ENCODE peak calls at places on chromosome 20, in seven cellular contexts. M, E, H, F, X, V and Q are unnamed samples.

GRCh38 chr20:50673146-50673830 is 18.1 kb downstream of the RIPOR3 start:
- DNase-seq in M (no peak), E (no peak), H (peak; percentile 71), F (no peak), X (no peak), V (no peak), Q (no peak)

GRCh38 chr20:7704021-7704420 is 236.2 kb downstream of the HAO1 start:
- DNase-seq in M (no peak), E (no peak), H (no peak), F (no peak), X (no peak), V (no peak), Q (no peak)

GRCh38 chr20:63021356-63022321 is 14.9 kb upstream of the BHLHE23 start:
- DNase-seq in M (no peak), E (peak; percentile 20), H (no peak), F (no peak), X (no peak), V (no peak), Q (no peak)

GRCh38 chr20:44946266-44946852 is 13.8 kb downstream of the TOMM34 start:
- DNase-seq in M (peak; percentile 26), E (no peak), H (peak; percentile 25), F (no peak), X (no peak), V (no peak), Q (no peak)

GRCh38 chr20:33475381-33476160 is 14.3 kb upstream of the CBFA2T2 start:
- DNase-seq in M (no peak), E (peak; percentile 48), H (no peak), F (no peak), X (no peak), V (no peak), Q (no peak)

GRCh38 chr20:46047821-46048220 is 18.8 kb downstream of the SLC12A5 start:
- DNase-seq in M (no peak), E (no peak), H (no peak), F (no peak), X (no peak), V (no peak), Q (no peak)

GRCh38 chr20:59082981-59083380 is 40.4 kb upstream of the PRELID3B start:
- DNase-seq in M (peak; percentile 77), E (no peak), H (no peak), F (peak; percentile 37), X (no peak), V (peak; percentile 97), Q (no peak)

GRCh38 chr20:58829531-58829941 is 21.2 kb downstream of the GNAS-AS1 start:
- DNase-seq in M (peak; percentile 4), E (no peak), H (no peak), F (no peak), X (no peak), V (no peak), Q (no peak)

GRCh38 chr20:9038791-9039190 is 30.1 kb upstream of the PLCB4 start:
- DNase-seq in M (peak; percentile 75), E (no peak), H (peak; percentile 61), F (no peak), X (no peak), V (no peak), Q (no peak)
- H2BK5ac ChIP-seq in M (peak overlapping the region; percentile 93), E (no peak overlapping the region), H (no peak overlapping the region), F (no peak overlapping the region), X (no peak overlapping the region), V (no peak overlapping the region), Q (no peak overlapping the region)

GRCh38 chr20:24314053-24314452 is 155.4 kb upstream of the SYNDIG1 start:
- DNase-seq in M (no peak), E (no peak), H (no peak), F (no peak), X (no peak), V (no peak), Q (no peak)

GRCh38 chr20:24305366-24305765 is 164.1 kb upstream of the SYNDIG1 start:
- DNase-seq in M (no peak), E (no peak), H (no peak), F (no peak), X (no peak), V (no peak), Q (no peak)

DNA sequence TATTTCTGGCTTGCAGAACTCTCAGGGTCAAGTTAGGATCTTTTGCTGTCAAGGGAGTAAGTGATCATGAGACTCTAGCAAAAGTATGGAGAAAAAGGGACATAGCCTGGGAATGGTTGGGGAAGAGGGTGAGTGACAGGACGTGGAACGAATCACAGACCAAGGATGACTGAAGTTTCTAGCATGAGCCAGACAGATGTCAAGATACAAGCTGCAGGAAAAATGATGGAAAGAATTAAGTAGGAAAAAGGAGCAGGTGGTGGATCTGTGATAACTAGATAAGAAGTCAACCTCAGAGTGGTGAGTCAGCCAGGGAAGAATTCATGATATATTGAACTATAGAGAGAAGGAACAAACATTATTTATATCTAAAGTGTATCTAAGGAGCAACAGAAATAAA is 159.8 kb upstream of the SYNDIG1 start:
- DNase-seq in M (peak; percentile 3), E (no peak), H (no peak), F (peak; percentile 29), X (no peak), V (peak; percentile 84), Q (no peak)
- H2BK5ac ChIP-seq in M (no peak overlapping the region), E (no peak overlapping the region), H (no peak overlapping the region), F (no peak overlapping the region), X (no peak overlapping the region), V (no peak overlapping the region), Q (no peak overlapping the region)

GRCh38 chr20:10110151-10110550 is 75.4 kb downstream of the ANKEF1 start:
- DNase-seq in M (peak; percentile 30), E (no peak), H (no peak), F (no peak), X (no peak), V (no peak), Q (no peak)

GRCh38 chr20:10114598-10114997 is 79.8 kb downstream of the ANKEF1 start:
- DNase-seq in M (no peak), E (no peak), H (no peak), F (no peak), X (no peak), V (no peak), Q (no peak)

GRCh38 chr20:10111144-10111771 is 76.5 kb downstream of the ANKEF1 start:
- DNase-seq in M (no peak), E (no peak), H (peak; percentile 7), F (no peak), X (no peak), V (no peak), Q (no peak)

GRCh38 chr20:10115021-10115420 is 80.2 kb downstream of the ANKEF1 start:
- DNase-seq in M (peak; percentile 79), E (no peak), H (peak; percentile 37), F (no peak), X (no peak), V (no peak), Q (no peak)

DNA sequence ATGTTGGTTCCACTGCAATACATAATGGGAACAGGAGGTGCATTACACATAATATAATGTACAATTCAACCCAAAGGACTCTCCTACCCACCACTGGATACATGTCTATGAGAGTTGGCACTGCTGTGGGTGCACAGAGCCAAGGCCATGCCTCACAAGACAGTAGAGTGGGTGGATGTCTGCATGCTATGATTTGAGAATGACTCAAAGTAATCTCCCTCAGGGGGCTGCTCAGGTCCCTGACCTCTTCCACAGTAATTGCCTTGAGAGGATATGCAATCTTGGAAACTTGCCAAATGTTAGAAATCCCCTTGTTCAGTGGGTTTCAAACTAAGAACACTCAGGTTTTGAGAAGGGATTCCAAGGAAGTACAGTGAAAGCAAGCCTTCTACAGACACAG is 79.0 kb downstream of the ANKEF1 start:
- DNase-seq in M (no peak), E (no peak), H (no peak), F (no peak), X (no peak), V (no peak), Q (no peak)
- H2BK5ac ChIP-seq in M (no peak overlapping the region), E (no peak overlapping the region), H (no peak overlapping the region), F (no peak overlapping the region), X (no peak overlapping the region), V (no peak overlapping the region), Q (no peak overlapping the region)

GRCh38 chr20:38751360-38751976 is 3.2 kb downstream of the ACTR5 start:
- DNase-seq in M (peak; percentile 46), E (no peak), H (peak; percentile 46), F (no peak), X (no peak), V (peak; percentile 30), Q (no peak)

GRCh38 chr20:38745757-38746156 is 2.5 kb upstream of the ACTR5 start:
- DNase-seq in M (no peak), E (no peak), H (no peak), F (no peak), X (no peak), V (no peak), Q (no peak)

GRCh38 chr20:38748863-38749153 is 548 bp downstream of the ACTR5 start:
- DNase-seq in M (no peak), E (peak; percentile 77), H (no peak), F (peak; percentile 77), X (no peak), V (no peak), Q (no peak)

GRCh38 chr20:38747495-38748096 is 664 bp upstream of the ACTR5 start:
- DNase-seq in M (no peak), E (no peak), H (no peak), F (no peak), X (no peak), V (no peak), Q (peak; percentile 68)

DNA sequence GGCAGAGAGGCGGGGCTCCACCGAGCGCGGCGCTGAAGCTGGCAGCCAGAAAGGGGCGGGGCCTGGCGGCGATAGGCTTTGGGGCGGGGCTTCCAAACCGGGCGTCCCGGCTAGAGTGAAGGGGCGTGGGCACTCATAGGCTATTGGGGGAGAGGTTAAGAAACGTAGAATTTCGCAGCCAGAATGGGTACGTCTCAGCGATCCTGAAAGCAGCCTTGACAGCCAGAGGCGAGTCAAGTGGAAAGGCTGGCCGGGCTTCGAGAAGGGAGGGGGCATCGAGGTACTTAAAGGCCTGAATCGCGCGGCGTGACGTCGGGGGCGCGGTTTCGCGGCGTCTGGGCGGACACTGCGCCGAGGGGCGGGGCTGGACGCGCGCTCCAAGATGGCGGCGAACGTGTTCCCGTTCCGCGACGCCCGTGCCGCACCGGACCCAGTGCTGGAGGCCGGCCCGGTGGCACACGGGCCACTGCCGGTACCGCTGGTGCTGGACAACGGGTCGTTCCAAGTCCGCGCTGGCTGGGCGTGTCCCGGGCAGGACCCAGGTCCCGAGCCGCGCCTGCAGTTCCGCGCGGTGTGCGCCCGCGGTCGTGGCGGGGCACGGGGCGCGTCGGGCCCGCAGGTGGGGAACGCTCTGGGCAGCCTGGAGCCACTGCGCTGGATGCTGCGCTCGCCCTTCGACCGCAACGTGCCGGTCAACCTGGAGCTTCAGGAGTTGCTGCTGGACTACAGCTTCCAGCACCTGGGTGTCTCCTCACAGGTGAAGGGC is at the start of gene ACTR5:
- DNase-seq in M (peak; percentile 80), E (peak; percentile 94), H (peak; percentile 89), F (peak; percentile 92), X (no peak), V (peak; percentile 89), Q (peak; percentile 89)
- H2BK5ac ChIP-seq in M (peak within 1 kb of the TSS; percentile 67), E (no peak within 1 kb of the TSS), H (no peak within 1 kb of the TSS), F (peak within 1 kb of the TSS; percentile 52), X (peak within 1 kb of the TSS; percentile 92), V (peak within 1 kb of the TSS; percentile 89), Q (peak within 1 kb of the TSS; percentile 77)

GRCh38 chr20:31992086-31992485 is 18.2 kb upstream of the CCM2L start:
- DNase-seq in M (no peak), E (no peak), H (no peak), F (no peak), X (no peak), V (no peak), Q (no peak)

GRCh38 chr20:31990958-31991705 is 19.1 kb upstream of the CCM2L start:
- DNase-seq in M (no peak), E (no peak), H (no peak), F (no peak), X (no peak), V (no peak), Q (no peak)

GRCh38 chr20:31998246-31998645 is 12.0 kb upstream of the CCM2L start:
- DNase-seq in M (no peak), E (no peak), H (no peak), F (no peak), X (no peak), V (no peak), Q (no peak)

GRCh38 chr20:31996996-31997395 is 13.2 kb upstream of the CCM2L start:
- DNase-seq in M (no peak), E (no peak), H (no peak), F (no peak), X (no peak), V (no peak), Q (no peak)
- H2BK5ac ChIP-seq in M (no peak overlapping the region), E (no peak overlapping the region), H (no peak overlapping the region), F (no peak overlapping the region), X (no peak overlapping the region), V (no peak overlapping the region), Q (peak overlapping the region; percentile 10)